ENCODE peak calls at places on chromosomes 5 and 9, in seven cellular contexts. G is H1, P is HepG2, Z is HCT116, J is K562, E is GM12878, W is SK-N-SH. S is an unnamed sample.

GRCh38 chr9:81499021-81499454 is 190.3 kb downstream of the TLE1 start:
- DNase-seq in P (no peak), E (no peak), G (no peak), W (no peak), Z (no peak), J (no peak), S (no peak)

GRCh38 chr5:39092581-39093350 is 18.6 kb upstream of the RICTOR start:
- DNase-seq in J (no peak), P (no peak), G (no peak), Z (peak; percentile 41), E (no peak), W (no peak), S (no peak)

GRCh38 chr5:177077335-177077734 is 9.4 kb upstream of the FGFR4 start:
- DNase-seq in J (no peak), Z (no peak), G (no peak), W (no peak), E (no peak), P (no peak), S (no peak)

GRCh38 chr9:88355166-88355565 is 33.1 kb upstream of the SPIN1 start:
- DNase-seq in P (no peak), W (no peak), E (no peak), G (no peak), J (no peak), Z (peak; percentile 59), S (no peak)

GRCh38 chr5:123364443-123364842 is 58.8 kb downstream of the CEP120 start:
- DNase-seq in E (no peak), G (no peak), Z (no peak), J (no peak), W (no peak), P (no peak), S (no peak)

GRCh38 chr5:116605310-116606070 is 30.9 kb upstream of the SEMA6A start:
- DNase-seq in W (no peak), J (no peak), E (no peak), P (no peak), Z (no peak), G (no peak), S (no peak)

GRCh38 chr9:77561321-77562020 is 86.7 kb downstream of the GNA14 start:
- DNase-seq in E (no peak), Z (no peak), J (no peak), G (no peak), P (no peak), W (no peak), S (no peak)

GRCh38 chr5:128572546-128573339 is 34.7 kb upstream of the FBN2 start:
- DNase-seq in W (no peak), J (no peak), Z (no peak), G (no peak), P (no peak), E (no peak), S (no peak)

GRCh38 chr5:50553560-50553984 is 112.5 kb upstream of the EMB start:
- DNase-seq in Z (no peak), G (no peak), W (no peak), E (no peak), P (no peak), J (no peak), S (no peak)

GRCh38 chr5:40605295-40605958 is 74.3 kb upstream of the PTGER4 start:
- DNase-seq in E (no peak), J (no peak), W (no peak), G (no peak), Z (no peak), P (no peak), S (no peak)

GRCh38 chr9:134591573-134591981 is 50.0 kb upstream of the COL5A1 start:
- DNase-seq in W (peak; percentile 59), P (no peak), G (no peak), J (no peak), Z (no peak), E (no peak), S (no peak)

GRCh38 chr9:20618361-20618799 is 3.9 kb downstream of the MLLT3 start:
- DNase-seq in P (peak; percentile 14), Z (no peak), E (no peak), J (no peak), G (no peak), W (no peak), S (no peak)

GRCh38 chr9:123834907-123835562 is 94.9 kb downstream of the DENND1A start:
- DNase-seq in E (peak; percentile 34), P (no peak), W (no peak), J (peak; percentile 68), Z (no peak), G (no peak), S (no peak)

GRCh38 chr9:127862075-127863011 is 7.9 kb upstream of the ENG start:
- DNase-seq in P (no peak), Z (no peak), E (no peak), W (no peak), J (peak; percentile 90), G (no peak), S (no peak)

GRCh38 chr9:89635007-89635742 is 30.4 kb downstream of the GADD45G start:
- DNase-seq in J (no peak), W (no peak), P (no peak), Z (no peak), G (no peak), E (no peak), S (no peak)

GRCh38 chr9:76161546-76161945 is 232.7 kb downstream of the RFK start:
- DNase-seq in W (no peak), J (no peak), G (no peak), P (no peak), E (no peak), Z (no peak), S (no peak)

GRCh38 chr5:84242286-84242685 is 142.4 kb downstream of the EDIL3 start:
- DNase-seq in E (no peak), G (no peak), Z (no peak), P (no peak), J (no peak), W (no peak), S (no peak)

GRCh38 chr5:169876376-169876775 is 103.9 kb downstream of the INSYN2B start:
- DNase-seq in W (no peak), J (no peak), E (no peak), P (no peak), G (no peak), Z (no peak), S (no peak)

GRCh38 chr9:114606597-114607207 is 4.4 kb upstream of the TMEM268 start:
- DNase-seq in E (no peak), G (no peak), J (no peak), Z (no peak), P (no peak), W (no peak), S (no peak)

GRCh38 chr9:77876091-77876490 is 155.5 kb downstream of the GNAQ start:
- DNase-seq in G (no peak), P (no peak), Z (no peak), W (peak; percentile 43), J (no peak), E (no peak), S (peak; percentile 23)

GRCh38 chr9:98342103-98342818 is 86.8 kb upstream of the TBC1D2 start:
- DNase-seq in Z (no peak), J (peak; percentile 56), E (no peak), G (no peak), W (no peak), P (no peak), S (no peak)

GRCh38 chr5:80114856-80115255 is 79.7 kb downstream of the THBS4 start:
- DNase-seq in J (no peak), E (no peak), G (no peak), Z (no peak), P (no peak), W (no peak), S (no peak)

GRCh38 chr9:135991771-135992170 is 30.6 kb upstream of the UBAC1 start:
- DNase-seq in Z (no peak), J (no peak), W (no peak), G (no peak), E (no peak), P (no peak), S (no peak)

GRCh38 chr9:127963359-127964064 is 17.3 kb downstream of the EEIG1 start:
- DNase-seq in J (no peak), E (no peak), W (no peak), P (no peak), G (no peak), Z (no peak), S (no peak)

GRCh38 chr5:119400248-119400647 is 44.4 kb downstream of the TNFAIP8 start:
- DNase-seq in Z (no peak), G (no peak), W (no peak), E (no peak), P (no peak), J (peak; percentile 22), S (no peak)
- TF ChIP-seq JUND in Z (no peak), G (no peak), W (no peak), E (no peak), P (no peak), J (peak; percentile 9), S (no peak)

DNA sequence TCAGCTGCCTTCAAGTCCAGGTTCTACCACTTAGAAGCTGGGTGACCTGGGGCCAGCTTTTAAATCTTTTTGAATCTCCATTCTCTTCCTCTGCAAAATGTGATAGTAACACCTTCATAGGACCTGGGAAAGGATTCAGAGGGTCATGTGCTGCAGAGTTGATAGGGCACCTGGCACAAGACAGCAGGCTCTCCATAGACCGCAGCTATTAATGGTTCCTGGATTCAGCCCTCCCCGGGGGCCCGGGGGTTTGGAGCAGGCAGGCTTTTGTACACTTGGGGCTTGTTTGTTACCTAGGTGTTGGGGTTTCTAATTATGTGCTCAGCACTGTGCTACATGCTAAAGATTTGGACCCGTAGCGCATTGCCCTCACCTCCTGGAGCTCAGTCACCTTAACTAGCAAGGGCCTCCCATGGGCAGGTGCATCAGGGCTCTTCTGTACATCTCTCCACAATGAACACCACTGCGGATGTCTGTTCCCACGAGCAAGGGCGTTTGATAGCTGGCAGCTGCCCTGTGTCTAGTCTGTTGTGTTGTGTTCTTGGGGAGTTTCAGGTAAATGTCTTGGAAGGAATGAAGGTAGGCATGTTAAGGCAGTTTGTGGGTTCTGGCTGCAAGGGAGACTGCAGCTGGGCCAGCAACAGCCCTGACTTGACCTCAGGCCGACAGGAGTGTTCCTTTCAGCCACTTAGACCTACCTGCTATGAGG is 12.1 kb downstream of the PRRC2B start:
- DNase-seq in P (no peak), J (peak; percentile 5), G (no peak), W (no peak), Z (no peak), E (no peak), S (peak; percentile 53)
- TF ChIP-seq JUND in P (no peak), J (no peak), G (no peak), W (no peak), Z (no peak), E (no peak), S (no peak)

GRCh38 chr5:153827407-153827806 is 211.3 kb downstream of the FAM114A2 start:
- DNase-seq in P (no peak), J (no peak), W (no peak), G (no peak), Z (no peak), E (no peak), S (no peak)

DNA sequence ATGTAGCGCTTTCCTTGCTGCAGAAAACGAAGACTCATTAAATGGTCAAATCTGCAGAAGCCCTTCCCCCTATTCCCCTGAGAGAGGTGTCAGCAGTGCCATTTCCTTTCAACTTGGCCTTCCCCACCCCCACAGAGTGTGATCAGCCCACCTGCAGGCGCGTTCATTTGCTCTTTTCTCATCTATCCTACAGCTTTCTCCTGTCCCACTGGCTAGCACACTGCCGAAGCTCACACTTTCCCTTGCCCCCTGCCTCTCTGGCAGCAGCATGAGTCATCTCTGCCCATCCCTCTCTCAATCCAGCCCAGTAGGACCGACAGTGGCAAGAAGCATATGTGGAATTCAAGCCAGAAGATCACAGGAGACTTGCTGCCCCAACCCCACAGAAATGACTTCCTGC is 213.8 kb downstream of the FAM114A2 start:
- DNase-seq in E (no peak), G (peak; percentile 36), W (no peak), Z (no peak), J (no peak), P (no peak), S (no peak)
- TF ChIP-seq JUND in E (no peak), G (peak; percentile 86), W (no peak), Z (no peak), J (no peak), P (no peak), S (no peak)

GRCh38 chr5:149632311-149633251 is 51.3 kb downstream of the ARHGEF37 start:
- DNase-seq in J (peak; percentile 86), P (no peak), G (no peak), Z (no peak), W (no peak), E (no peak), S (no peak)
- TF ChIP-seq JUND in J (peak; percentile 83), P (no peak), G (no peak), Z (no peak), W (no peak), E (no peak), S (no peak)

S was measured in T47D.